ENCODE peak calls at places on chromosomes 7 and 10, in four cellular contexts. C, B, M and S are unnamed samples.

GRCh38 chr10:82558208-82558607 is 683.2 kb downstream of the NRG3 start:
- DNase-seq in C (no peak), B (no peak), M (no peak), S (peak)

GRCh38 chr10:58209669-58210068 is 58.0 kb downstream of the IPMK start:
- DNase-seq in C (peak), B (no peak), M (no peak), S (peak)

GRCh38 chr7:158431941-158432347 is 155.7 kb downstream of the PTPRN2 start:
- DNase-seq in C (peak), B (no peak), M (no peak), S (peak)

GRCh38 chr10:88522715-88523114 is 60.4 kb downstream of the RNLS start:
- DNase-seq in C (peak), B (no peak), M (no peak), S (no peak)

GRCh38 chr7:44694766-44695165 is 53.9 kb upstream of the ZMIZ2 start:
- DNase-seq in C (no peak), B (no peak), M (no peak), S (no peak)

GRCh38 chr10:49265885-49266284 is 33.1 kb upstream of the C10orf71 start:
- DNase-seq in C (no peak), B (no peak), M (no peak), S (no peak)

GRCh38 chr10:46050956-46051355 is 4.9 kb upstream of the MSMB start:
- DNase-seq in C (no peak), B (no peak), M (no peak), S (no peak)

GRCh38 chr7:127390817-127391590 is 1.5 kb downstream of the ZNF800 start:
- DNase-seq in C (no peak), B (no peak), M (no peak), S (no peak)

GRCh38 chr10:30705625-30706149 is 76.1 kb upstream of the LYZL2 start:
- DNase-seq in C (no peak), B (peak), M (no peak), S (no peak)

GRCh38 chr7:148893071-148893470 is 9.0 kb upstream of the EZH2 start:
- DNase-seq in C (no peak), B (no peak), M (no peak), S (no peak)

GRCh38 chr10:95440756-95441546 is 120.2 kb downstream of the SORBS1 start:
- DNase-seq in C (no peak), B (peak), M (no peak), S (peak)

GRCh38 chr7:66145404-66145843 is 30.8 kb downstream of the CRCP start:
- DNase-seq in C (peak), B (no peak), M (no peak), S (peak)

GRCh38 chr7:44961844-44962482 is 16.9 kb downstream of the MYO1G start:
- DNase-seq in C (no peak), B (peak), M (no peak), S (no peak)

GRCh38 chr10:28293238-28294168 is 9.4 kb downstream of the MPP7 start:
- DNase-seq in C (no peak), B (no peak), M (no peak), S (peak)

GRCh38 chr7:105224884-105225651 is 163.7 kb downstream of the SRPK2 start:
- DNase-seq in C (peak), B (peak), M (no peak), S (peak)

GRCh38 chr10:97534746-97535367 is 36.1 kb downstream of the UBTD1 start:
- DNase-seq in C (no peak), B (peak), M (no peak), S (peak)

GRCh38 chr7:33195264-33195663 is 65.9 kb downstream of the BBS9 start:
- DNase-seq in C (peak), B (no peak), M (no peak), S (peak)

GRCh38 chr10:101270763-101271162 is 41.5 kb upstream of the LBX1 start:
- DNase-seq in C (no peak), B (no peak), M (no peak), S (peak)

GRCh38 chr7:47067215-47067614 is 514.7 kb downstream of the TNS3 start:
- DNase-seq in C (no peak), B (no peak), M (no peak), S (peak)

GRCh38 chr10:29160110-29160669 is 128.7 kb upstream of the LYZL1 start:
- DNase-seq in C (peak), B (no peak), M (no peak), S (peak)

GRCh38 chr7:124761164-124761715 is 4.4 kb downstream of the GPR37 start:
- DNase-seq in C (no peak), B (no peak), M (no peak), S (no peak)

GRCh38 chr7:135169141-135169935 is 1.2 kb downstream of the CYREN start:
- DNase-seq in C (peak), B (peak), M (no peak), S (peak)

GRCh38 chr10:65142641-65143435 is 1621.6 kb downstream of the REEP3 start:
- DNase-seq in C (no peak), B (no peak), M (no peak), S (no peak)

GRCh38 chr10:50561266-50561665 is 62.5 kb downstream of the SGMS1 start:
- DNase-seq in C (peak), B (no peak), M (no peak), S (peak)

GRCh38 chr7:55538538-55538937 is 33.8 kb downstream of the VOPP1 start:
- DNase-seq in C (peak), B (no peak), M (no peak), S (peak)